ENCODE peak calls at places on chromosomes 6 and 20, in six cellular contexts. R is HFF-Myc, F is iPS DF 19.7, E is cardiac septum, Z is dermis blood vessel endothelial cell, Q is myocyte. D is an unnamed sample.
A peak's percentile ranks its signal among the peaks of the same experiment; 100 is the strongest.

GRCh38 chr6:56729719-56730118 is 87.0 kb upstream of the DST start:
- DNase-seq in R (no peak), F (no peak), E (no peak), Z (peak; percentile 44), Q (no peak), D (no peak)

GRCh38 chr6:112269165-112269564 is 14.8 kb upstream of the LAMA4 start:
- DNase-seq in R (no peak), F (no peak), E (no peak), Z (peak; percentile 86), Q (peak; percentile 55), D (no peak)

GRCh38 chr20:6164421-6165341 is 41.9 kb upstream of the FERMT1 start:
- DNase-seq in R (no peak), F (no peak), E (no peak), Z (no peak), Q (peak; percentile 51), D (no peak)

GRCh38 chr20:35489717-35490116 is 34.3 kb downstream of the CEP250 start:
- DNase-seq in R (no peak), F (no peak), E (no peak), Z (no peak), Q (no peak), D (no peak)

GRCh38 chr6:44481765-44482164 is 94.3 kb downstream of the CDC5L start:
- DNase-seq in R (no peak), F (no peak), E (no peak), Z (no peak), Q (no peak), D (no peak)

GRCh38 chr20:916125-916799 is at the start of gene ANGPT4:
- DNase-seq in R (no peak), F (no peak), E (no peak), Z (no peak), Q (no peak), D (no peak)

GRCh38 chr6:15409301-15410125 is 163.6 kb downstream of the JARID2 start:
- DNase-seq in R (no peak), F (no peak), E (no peak), Z (no peak), Q (no peak), D (no peak)

GRCh38 chr6:33958208-33958862 is 154.5 kb upstream of the MLN start:
- DNase-seq in R (no peak), F (no peak), E (no peak), Z (peak; percentile 9), Q (no peak), D (no peak)

GRCh38 chr6:158631678-158632537 is 12.6 kb downstream of the DYNLT1 start:
- DNase-seq in R (peak; percentile 49), F (no peak), E (peak; percentile 89), Z (peak; percentile 92), Q (peak; percentile 77), D (no peak)

D was measured in keratinocyte.